ENCODE peak calls at places on chromosome 15, in five cellular contexts. X is HEK293T, Q is WTC11, R is HCT116, T is HepG2. Y is an unnamed sample.
A peak's percentile ranks its signal among the peaks of the same experiment; 100 is the strongest.

GRCh38 chr15:82680200-82681102 is 29.2 kb downstream of the AP3B2 start:
- DNase-seq in R (no peak), T (no peak), X (peak; percentile 58), Q (peak; percentile 88), Y (peak; percentile 88)

GRCh38 chr15:80420658-80421057 is 16.5 kb downstream of the ARNT2 start:
- DNase-seq in Q (no peak), X (no peak), T (no peak), R (no peak), Y (no peak)

GRCh38 chr15:40038267-40038653 is 721 bp downstream of the SRP14 start:
- DNase-seq in T (no peak), Q (no peak), R (no peak), X (no peak), Y (no peak)

GRCh38 chr15:85489773-85490493 is 109.5 kb downstream of the AKAP13 start:
- DNase-seq in R (no peak), T (no peak), X (no peak), Q (no peak), Y (no peak)

GRCh38 chr15:59299919-59300617 is 72.6 kb downstream of the MYO1E start:
- DNase-seq in Q (no peak), T (no peak), X (no peak), R (peak; percentile 86), Y (no peak)

GRCh38 chr15:85652457-85652856 is 142.3 kb downstream of the KLHL25 start:
- DNase-seq in T (no peak), X (no peak), R (no peak), Q (no peak), Y (no peak)

GRCh38 chr15:92666780-92667179 is 11.2 kb upstream of the FAM174B start:
- DNase-seq in T (no peak), R (no peak), Q (no peak), X (no peak), Y (no peak)

GRCh38 chr15:92810418-92811138 is 89.5 kb upstream of the CHD2 start:
- DNase-seq in R (no peak), T (no peak), X (peak; percentile 38), Q (no peak), Y (no peak)

GRCh38 chr15:100124936-100125626 is 216.7 kb downstream of the ADAMTS17 start:
- DNase-seq in X (no peak), R (no peak), T (no peak), Q (no peak), Y (no peak)

GRCh38 chr15:74311734-74312444 is 55.6 kb downstream of the CYP11A1 start:
- DNase-seq in X (peak; percentile 39), T (peak; percentile 34), Q (peak; percentile 65), R (peak; percentile 35), Y (no peak)

GRCh38 chr15:45121706-45122417 is 7.7 kb downstream of the DUOXA2 start:
- DNase-seq in R (peak; percentile 16), X (no peak), T (peak; percentile 56), Q (no peak), Y (no peak)

GRCh38 chr15:66934315-66934930 is 131.0 kb upstream of the SMAD3 start:
- DNase-seq in Q (no peak), T (no peak), X (no peak), R (no peak), Y (no peak)

GRCh38 chr15:62938825-62939224 is 103.7 kb upstream of the TPM1 start:
- DNase-seq in R (no peak), T (no peak), Q (no peak), X (no peak), Y (no peak)

GRCh38 chr15:75177360-75178071 is 24.2 kb upstream of the C15orf39 start:
- DNase-seq in R (no peak), X (no peak), Q (no peak), T (no peak), Y (no peak)

GRCh38 chr15:28125673-28126651 is 26.8 kb upstream of the OCA2 start:
- DNase-seq in T (peak; percentile 37), X (peak; percentile 23), R (peak; percentile 33), Q (no peak), Y (no peak)

GRCh38 chr15:66187271-66187670 is 66.3 kb downstream of the MEGF11 start:
- DNase-seq in Q (no peak), T (no peak), R (no peak), X (no peak), Y (no peak)

GRCh38 chr15:68833734-68834334 is 13.1 kb upstream of the ANP32A start:
- DNase-seq in R (no peak), Q (no peak), T (no peak), X (no peak), Y (no peak)

GRCh38 chr15:87154771-87155170 is 1075.1 kb downstream of the AGBL1 start:
- DNase-seq in R (no peak), T (no peak), Q (no peak), X (no peak), Y (no peak)

GRCh38 chr15:89400121-89400996 is 65.7 kb upstream of the POLG start:
- DNase-seq in X (peak; percentile 28), R (no peak), T (no peak), Q (peak; percentile 38), Y (no peak)
- TF ChIP-seq SP1 in X (no peak), R (no peak), T (no peak), Q (no peak), Y (no peak)

DNA sequence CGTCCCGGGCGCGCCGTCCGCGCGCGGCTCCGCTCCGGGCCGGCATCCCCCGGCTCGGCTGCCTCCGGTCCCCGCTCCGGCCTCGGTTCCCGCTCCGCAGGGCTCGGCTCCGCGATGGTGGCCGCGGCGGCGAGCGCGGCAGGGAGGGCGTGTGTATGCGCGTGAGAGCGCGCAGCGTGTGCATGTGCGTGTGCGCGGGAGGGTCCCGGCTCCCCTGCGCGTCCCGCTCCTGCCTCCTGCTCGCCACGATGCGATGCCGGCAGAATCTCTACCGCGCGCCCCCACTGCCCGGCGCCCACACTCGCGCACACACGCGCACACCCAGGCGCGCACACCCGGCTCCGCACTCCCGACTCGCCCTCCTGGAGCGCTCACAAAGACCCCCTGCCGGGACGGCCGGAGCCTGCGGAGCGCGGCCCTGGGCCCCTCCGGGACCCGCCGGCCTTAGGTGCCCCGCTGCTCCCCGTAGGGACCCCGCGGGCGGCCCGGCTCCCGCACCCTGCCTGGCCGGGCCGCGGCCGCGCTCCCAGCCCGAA is 186.6 kb upstream of the LINGO1 start:
- DNase-seq in T (no peak), Q (peak; percentile 34), X (peak; percentile 66), R (no peak), Y (peak; percentile 61)
- TF ChIP-seq SP1 in T (no peak), Q (peak; percentile 29), X (no peak), R (no peak), Y (no peak)

DNA sequence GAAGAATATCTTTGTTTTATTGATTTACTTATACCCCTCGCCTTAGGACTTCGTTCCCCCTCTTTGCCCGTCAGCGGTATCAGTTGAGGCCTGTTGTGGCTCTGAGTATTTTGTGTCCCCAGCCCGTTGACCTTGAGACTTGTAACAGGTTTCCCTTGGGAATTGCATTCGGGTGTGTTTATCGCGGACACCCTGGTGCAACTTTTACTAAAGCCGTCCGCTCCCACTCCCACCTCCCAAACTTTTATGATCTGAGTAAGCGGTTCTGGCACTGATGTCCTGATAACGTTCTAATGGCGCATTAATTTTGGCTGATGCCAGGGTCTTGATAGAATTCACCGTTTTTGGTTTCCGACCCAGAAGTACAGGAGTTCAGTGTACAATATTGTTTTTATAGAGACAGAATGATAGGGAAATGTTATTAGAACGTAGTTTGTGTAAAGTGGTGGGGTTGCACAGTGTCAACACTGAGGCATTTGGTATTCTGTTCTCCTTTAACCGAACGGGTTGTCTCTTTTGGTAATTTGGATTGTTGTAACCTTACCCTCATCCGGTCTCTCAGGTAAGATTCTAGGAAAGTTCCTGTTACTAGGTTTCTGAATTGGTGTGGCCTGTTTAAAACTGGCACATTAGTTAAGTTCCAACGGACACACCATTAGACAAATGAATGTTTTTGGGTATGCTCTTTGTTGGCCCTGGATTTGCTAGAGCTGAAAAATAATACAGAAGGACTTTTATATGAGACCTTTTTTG is 47.8 kb downstream of the OIP5 start:
- DNase-seq in R (no peak), T (peak; percentile 32), X (peak; percentile 7), Q (no peak), Y (no peak)
- TF ChIP-seq SP1 in R (no peak), T (no peak), X (no peak), Q (no peak), Y (no peak)

DNA sequence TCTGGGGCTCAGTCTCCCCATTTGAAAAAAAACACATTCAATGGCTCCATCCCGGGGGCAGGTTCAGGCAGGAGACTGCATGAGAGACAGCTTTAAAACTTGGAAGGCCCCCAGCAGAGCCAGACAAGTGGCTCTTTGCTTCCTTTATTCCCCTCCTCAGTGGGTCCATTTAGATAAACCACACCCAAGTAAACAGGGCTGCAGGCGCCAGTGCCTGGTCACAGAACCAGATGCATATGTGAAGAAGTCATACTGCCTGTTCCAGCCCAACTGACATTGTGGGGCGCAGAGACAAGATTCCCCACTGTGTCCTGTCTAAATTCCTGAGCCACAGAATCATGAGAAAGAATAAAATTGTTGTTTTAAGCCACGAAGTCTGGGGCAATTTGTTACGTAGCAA is 9.0 kb downstream of the FBN1 start:
- DNase-seq in X (no peak), R (no peak), Q (no peak), T (no peak), Y (no peak)
- TF ChIP-seq SP1 in X (no peak), R (no peak), Q (no peak), T (no peak), Y (no peak)

DNA sequence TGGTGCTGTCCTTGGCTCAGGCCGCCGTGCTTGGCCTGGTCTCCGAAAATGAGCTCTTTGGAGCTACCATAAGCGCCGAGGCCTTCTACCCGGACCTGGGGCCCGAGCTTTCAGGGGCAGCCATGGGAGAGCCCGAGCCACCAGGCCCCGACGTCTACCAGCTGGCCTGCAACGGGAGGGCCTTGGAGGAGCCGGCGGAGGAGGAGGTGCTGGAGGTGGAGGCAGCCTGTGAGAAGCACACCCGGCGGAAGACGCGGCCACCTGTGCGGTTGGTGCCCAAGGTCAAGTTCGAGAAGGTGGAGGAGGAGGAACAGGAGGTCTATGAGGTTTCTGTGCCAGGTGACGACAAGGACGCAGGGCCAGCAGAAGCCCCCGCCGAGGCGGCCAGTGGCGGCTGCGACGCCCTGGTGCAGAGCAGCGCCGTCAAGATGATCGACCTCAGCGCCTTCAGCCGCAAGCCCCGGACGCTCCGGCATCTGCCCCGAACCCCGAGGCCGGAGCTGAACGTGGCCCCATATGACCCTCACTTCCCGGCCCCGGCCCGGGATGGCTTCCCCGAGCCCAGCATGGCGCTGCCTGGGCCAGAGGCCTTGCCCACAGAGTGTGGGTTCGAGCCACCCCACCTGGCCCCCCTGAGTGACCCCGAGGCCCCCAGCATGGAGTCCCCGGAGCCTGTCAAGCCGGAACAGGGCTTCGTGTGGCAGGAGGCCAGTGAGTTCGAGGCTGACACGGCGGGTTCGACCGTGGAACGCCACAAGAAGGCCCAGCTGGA is 34.9 kb downstream of the IDH2 start:
- DNase-seq in X (no peak), R (no peak), T (no peak), Q (no peak), Y (no peak)
- TF ChIP-seq SP1 in X (no peak), R (no peak), T (no peak), Q (no peak), Y (no peak)

GRCh38 chr15:38828031-38828532 is 263.5 kb upstream of the RASGRP1 start:
- DNase-seq in Q (no peak), X (no peak), T (no peak), R (no peak), Y (no peak)
- TF ChIP-seq SP1 in Q (no peak), X (no peak), T (no peak), R (no peak), Y (no peak)

DNA sequence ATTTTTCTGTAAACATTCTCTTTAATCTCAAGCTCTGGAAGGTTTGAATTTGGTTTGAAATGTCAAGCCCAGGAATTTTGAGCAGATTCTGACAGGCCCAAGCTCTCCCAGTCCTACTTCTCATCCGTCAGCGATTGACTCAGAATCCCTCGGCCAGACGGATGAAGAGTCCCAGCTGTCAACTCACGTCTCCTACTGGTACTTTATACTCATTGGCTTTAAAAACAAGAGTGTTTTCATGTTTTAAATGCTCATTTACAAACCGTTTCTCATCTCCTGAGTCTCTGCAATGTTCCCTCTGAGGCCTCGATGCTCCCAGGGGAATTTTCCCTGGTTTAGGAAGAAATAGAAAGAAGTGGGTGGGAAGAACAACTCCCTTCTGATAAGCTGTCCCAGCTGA is 478.1 kb upstream of the DPH6 start:
- DNase-seq in R (no peak), X (no peak), Q (no peak), T (no peak), Y (no peak)
- TF ChIP-seq SP1 in R (no peak), X (no peak), Q (no peak), T (no peak), Y (no peak)